ENCODE peak calls at places on chromosome 5, in eight cellular contexts. One of them, this sample, is unnamed. For H3K4me1, the result is how much of the 10 kb centered on the place peaks cover.

GRCh38 chr5:40676643-40677333 is 2.9 kb upstream of the PTGER4 start:
- DNase-seq in tibial nerve: no peak
- DNase-seq in left ventricle myocardium inferior: peak
- DNase-seq in PC-3: peak
- DNase-seq in fibroblast of lung: peak
- DNase-seq in right lobe of liver: no peak
- DNase-seq in uterus: peak
- DNase-seq in adrenal gland: no peak
- DNase-seq in this sample: no peak

GRCh38 chr5:98770911-98771322 is 2.5 kb upstream of the RGMB start:
- DNase-seq in right lobe of liver: no peak
- DNase-seq in PC-3: no peak
- DNase-seq in tibial nerve: no peak
- DNase-seq in adrenal gland: no peak
- DNase-seq in left ventricle myocardium inferior: no peak
- DNase-seq in fibroblast of lung: peak
- DNase-seq in uterus: no peak
- DNase-seq in this sample: no peak

GRCh38 chr5:93580387-93581100 is 475 bp downstream of the NR2F1-AS1 start:
- DNase-seq in PC-3: no peak
- DNase-seq in adrenal gland: peak
- DNase-seq in fibroblast of lung: peak
- DNase-seq in uterus: no peak
- DNase-seq in left ventricle myocardium inferior: no peak
- DNase-seq in tibial nerve: no peak
- DNase-seq in right lobe of liver: no peak
- DNase-seq in this sample: no peak

GRCh38 chr5:32708949-32709348 is 2.2 kb upstream of the NPR3 start:
- DNase-seq in left ventricle myocardium inferior: no peak
- DNase-seq in right lobe of liver: no peak
- DNase-seq in uterus: no peak
- DNase-seq in tibial nerve: no peak
- DNase-seq in adrenal gland: no peak
- DNase-seq in PC-3: no peak
- DNase-seq in fibroblast of lung: no peak
- DNase-seq in this sample: no peak

GRCh38 chr5:167652690-167653089 is 638.8 kb upstream of the WWC1 start:
- DNase-seq in uterus: no peak
- DNase-seq in fibroblast of lung: peak
- DNase-seq in PC-3: peak
- DNase-seq in tibial nerve: no peak
- DNase-seq in left ventricle myocardium inferior: no peak
- DNase-seq in adrenal gland: no peak
- DNase-seq in right lobe of liver: no peak
- DNase-seq in this sample: no peak

GRCh38 chr5:40578501-40579451 is 100.9 kb upstream of the PTGER4 start:
- DNase-seq in PC-3: peak
- DNase-seq in fibroblast of lung: peak
- DNase-seq in tibial nerve: no peak
- DNase-seq in uterus: no peak
- DNase-seq in right lobe of liver: no peak
- DNase-seq in left ventricle myocardium inferior: no peak
- DNase-seq in adrenal gland: no peak
- DNase-seq in this sample: no peak

GRCh38 chr5:172920447-172920849 is 38.8 kb upstream of the RPL26L1 start:
- DNase-seq in adrenal gland: peak
- DNase-seq in right lobe of liver: no peak
- DNase-seq in PC-3: peak
- DNase-seq in fibroblast of lung: peak
- DNase-seq in uterus: peak
- DNase-seq in tibial nerve: no peak
- DNase-seq in left ventricle myocardium inferior: no peak
- DNase-seq in this sample: no peak

GRCh38 chr5:123120197-123120596 is 31.2 kb downstream of the PRDM6 start:
- DNase-seq in PC-3: no peak
- DNase-seq in adrenal gland: no peak
- DNase-seq in uterus: no peak
- DNase-seq in left ventricle myocardium inferior: no peak
- DNase-seq in fibroblast of lung: no peak
- DNase-seq in right lobe of liver: no peak
- DNase-seq in tibial nerve: no peak
- DNase-seq in this sample: no peak

GRCh38 chr5:172564187-172564586 is 76.9 kb upstream of the NEURL1B start:
- DNase-seq in PC-3: no peak
- DNase-seq in adrenal gland: no peak
- DNase-seq in fibroblast of lung: no peak
- DNase-seq in tibial nerve: no peak
- DNase-seq in uterus: no peak
- DNase-seq in left ventricle myocardium inferior: no peak
- DNase-seq in right lobe of liver: no peak
- DNase-seq in this sample: no peak

GRCh38 chr5:26339576-26339975 is 698.8 kb downstream of the CDH9 start:
- DNase-seq in tibial nerve: no peak
- DNase-seq in right lobe of liver: no peak
- DNase-seq in left ventricle myocardium inferior: no peak
- DNase-seq in uterus: no peak
- DNase-seq in fibroblast of lung: no peak
- DNase-seq in PC-3: no peak
- DNase-seq in adrenal gland: no peak
- DNase-seq in this sample: no peak

GRCh38 chr5:137344723-137345322 is 154.3 kb downstream of the SPOCK1 start:
- DNase-seq in adrenal gland: peak
- DNase-seq in tibial nerve: peak
- DNase-seq in uterus: no peak
- DNase-seq in right lobe of liver: peak
- DNase-seq in left ventricle myocardium inferior: no peak
- DNase-seq in PC-3: peak
- DNase-seq in fibroblast of lung: peak
- DNase-seq in this sample: no peak

GRCh38 chr5:23105021-23105420 is 251.9 kb upstream of the CDH12 start:
- DNase-seq in PC-3: no peak
- DNase-seq in right lobe of liver: no peak
- DNase-seq in uterus: no peak
- DNase-seq in fibroblast of lung: no peak
- DNase-seq in adrenal gland: no peak
- DNase-seq in tibial nerve: no peak
- DNase-seq in left ventricle myocardium inferior: no peak
- DNase-seq in this sample: no peak

GRCh38 chr5:60891667-60892066 is 47.6 kb upstream of the ELOVL7 start:
- DNase-seq in tibial nerve: no peak
- DNase-seq in uterus: no peak
- DNase-seq in PC-3: no peak
- DNase-seq in adrenal gland: no peak
- DNase-seq in left ventricle myocardium inferior: no peak
- DNase-seq in right lobe of liver: no peak
- DNase-seq in fibroblast of lung: no peak
- DNase-seq in this sample: no peak

GRCh38 chr5:174312641-174313040 is 267.1 kb downstream of the NSG2 start:
- DNase-seq in fibroblast of lung: no peak
- DNase-seq in right lobe of liver: no peak
- DNase-seq in tibial nerve: no peak
- DNase-seq in PC-3: no peak
- DNase-seq in left ventricle myocardium inferior: no peak
- DNase-seq in uterus: no peak
- DNase-seq in adrenal gland: no peak
- DNase-seq in this sample: no peak

GRCh38 chr5:138716456-138716924 is 36.7 kb upstream of the CTNNA1 start:
- DNase-seq in uterus: no peak
- DNase-seq in left ventricle myocardium inferior: no peak
- DNase-seq in fibroblast of lung: peak
- DNase-seq in right lobe of liver: no peak
- DNase-seq in adrenal gland: no peak
- DNase-seq in tibial nerve: no peak
- DNase-seq in PC-3: peak
- DNase-seq in this sample: no peak

GRCh38 chr5:67246108-67246507 is 49.5 kb upstream of the CD180 start:
- DNase-seq in tibial nerve: peak
- DNase-seq in fibroblast of lung: peak
- DNase-seq in left ventricle myocardium inferior: no peak
- DNase-seq in right lobe of liver: no peak
- DNase-seq in PC-3: peak
- DNase-seq in uterus: no peak
- DNase-seq in adrenal gland: no peak
- DNase-seq in this sample: no peak

GRCh38 chr5:7169240-7169878 is 226.6 kb upstream of the ADCY2 start:
- DNase-seq in right lobe of liver: no peak
- DNase-seq in tibial nerve: no peak
- DNase-seq in uterus: no peak
- DNase-seq in adrenal gland: no peak
- DNase-seq in PC-3: no peak
- DNase-seq in left ventricle myocardium inferior: no peak
- DNase-seq in fibroblast of lung: no peak
- DNase-seq in this sample: no peak

GRCh38 chr5:142906863-142907671 is 136.9 kb downstream of the ARHGAP26 start:
- DNase-seq in adrenal gland: no peak
- DNase-seq in uterus: peak
- DNase-seq in tibial nerve: no peak
- DNase-seq in right lobe of liver: no peak
- DNase-seq in fibroblast of lung: peak
- DNase-seq in left ventricle myocardium inferior: peak
- DNase-seq in PC-3: peak
- DNase-seq in this sample: no peak

GRCh38 chr5:76303917-76304316 is 99.2 kb upstream of the IQGAP2 start:
- DNase-seq in left ventricle myocardium inferior: no peak
- DNase-seq in fibroblast of lung: no peak
- DNase-seq in uterus: no peak
- DNase-seq in PC-3: peak
- DNase-seq in tibial nerve: no peak
- DNase-seq in adrenal gland: no peak
- DNase-seq in right lobe of liver: peak
- DNase-seq in this sample: peak

GRCh38 chr5:23448627-23449026 is 58.8 kb upstream of the PRDM9 start:
- DNase-seq in adrenal gland: no peak
- DNase-seq in uterus: no peak
- DNase-seq in PC-3: no peak
- DNase-seq in fibroblast of lung: no peak
- DNase-seq in left ventricle myocardium inferior: no peak
- DNase-seq in right lobe of liver: no peak
- DNase-seq in tibial nerve: no peak
- DNase-seq in this sample: no peak

GRCh38 chr5:11525020-11525419 is 379.2 kb downstream of the CTNND2 start:
- DNase-seq in tibial nerve: no peak
- DNase-seq in fibroblast of lung: peak
- DNase-seq in left ventricle myocardium inferior: no peak
- DNase-seq in adrenal gland: no peak
- DNase-seq in uterus: no peak
- DNase-seq in right lobe of liver: no peak
- DNase-seq in PC-3: no peak
- DNase-seq in this sample: no peak

GRCh38 chr5:54586336-54586735 is 68.8 kb downstream of the SNX18 start:
- DNase-seq in adrenal gland: no peak
- DNase-seq in left ventricle myocardium inferior: no peak
- DNase-seq in tibial nerve: no peak
- DNase-seq in uterus: no peak
- DNase-seq in PC-3: no peak
- DNase-seq in fibroblast of lung: no peak
- DNase-seq in right lobe of liver: no peak
- DNase-seq in this sample: no peak

GRCh38 chr5:156798201-156798600 is 51.9 kb upstream of the PPP1R2B start:
- DNase-seq in adrenal gland: no peak
- DNase-seq in PC-3: no peak
- DNase-seq in tibial nerve: no peak
- DNase-seq in left ventricle myocardium inferior: no peak
- DNase-seq in fibroblast of lung: no peak
- DNase-seq in uterus: no peak
- DNase-seq in right lobe of liver: no peak
- DNase-seq in this sample: no peak

GRCh38 chr5:96896806-96897205 is 20.5 kb downstream of the ERAP2 start:
- DNase-seq in left ventricle myocardium inferior: no peak
- DNase-seq in uterus: no peak
- DNase-seq in tibial nerve: no peak
- DNase-seq in adrenal gland: no peak
- DNase-seq in fibroblast of lung: no peak
- DNase-seq in PC-3: no peak
- DNase-seq in right lobe of liver: no peak
- DNase-seq in this sample: peak
- H3K4me3 ChIP-seq in left ventricle myocardium inferior: no peak
- H3K4me3 ChIP-seq in uterus: no peak
- H3K4me3 ChIP-seq in tibial nerve: no peak
- H3K4me3 ChIP-seq in adrenal gland: no peak
- H3K4me3 ChIP-seq in fibroblast of lung: no peak
- H3K4me3 ChIP-seq in PC-3: no peak
- H3K4me3 ChIP-seq in right lobe of liver: no peak
- H3K4me3 ChIP-seq in this sample: peak

DNA sequence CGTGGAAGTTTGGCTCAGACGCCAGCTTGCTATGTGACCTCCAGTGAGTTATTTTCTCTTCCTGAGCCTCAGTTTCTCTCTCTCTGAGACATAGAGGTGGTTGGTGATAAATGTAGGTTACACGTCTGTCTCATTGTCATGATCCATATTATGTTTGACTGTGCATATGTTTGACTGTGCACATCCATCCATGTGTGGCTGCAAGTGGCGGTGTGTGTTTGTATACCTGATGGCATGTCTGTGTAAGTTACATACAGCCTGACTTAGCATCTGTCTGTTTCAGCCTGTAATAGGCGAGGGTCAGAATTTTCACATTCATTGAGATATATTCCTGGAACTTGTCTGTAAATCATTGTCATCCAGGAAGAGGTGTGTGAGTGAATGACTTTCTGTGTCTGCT is 3.3 kb downstream of the SPARC start:
- DNase-seq in uterus: no peak
- DNase-seq in fibroblast of lung: peak
- DNase-seq in adrenal gland: no peak
- DNase-seq in right lobe of liver: no peak
- DNase-seq in tibial nerve: no peak
- DNase-seq in left ventricle myocardium inferior: no peak
- DNase-seq in PC-3: no peak
- DNase-seq in this sample: no peak
- H3K4me1 ChIP-seq in uterus: under half
- H3K4me1 ChIP-seq in fibroblast of lung: under half
- H3K4me1 ChIP-seq in adrenal gland: half or more
- H3K4me1 ChIP-seq in right lobe of liver: under half
- H3K4me1 ChIP-seq in tibial nerve: under half
- H3K4me1 ChIP-seq in left ventricle myocardium inferior: half or more
- H3K4me1 ChIP-seq in PC-3: under half
- H3K4me1 ChIP-seq in this sample: under half

DNA sequence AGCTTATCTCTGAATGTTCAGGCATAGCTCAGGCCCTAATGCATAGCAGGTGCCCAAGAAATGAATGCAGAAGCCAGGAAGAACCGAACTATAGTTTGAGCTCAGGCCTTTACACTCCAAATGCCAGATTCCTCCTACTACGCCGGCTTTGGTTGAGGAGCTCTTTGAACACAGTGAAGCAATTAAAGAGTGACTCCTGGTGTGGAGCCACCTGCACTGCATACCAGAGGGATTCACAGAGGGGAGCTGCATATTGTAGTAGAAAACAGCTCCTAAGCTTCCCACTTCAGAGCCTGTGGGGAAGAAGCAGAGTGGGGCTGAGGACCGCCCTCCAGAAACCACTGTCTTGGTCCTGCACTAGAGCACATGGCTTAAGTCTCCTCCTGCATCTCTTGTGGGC is 14.5 kb upstream of the KCNMB1 start:
- DNase-seq in fibroblast of lung: no peak
- DNase-seq in adrenal gland: no peak
- DNase-seq in right lobe of liver: no peak
- DNase-seq in tibial nerve: no peak
- DNase-seq in uterus: no peak
- DNase-seq in PC-3: no peak
- DNase-seq in left ventricle myocardium inferior: no peak
- DNase-seq in this sample: no peak
- TF ChIP-seq CTCF in fibroblast of lung: no peak
- TF ChIP-seq CTCF in adrenal gland: no peak
- TF ChIP-seq CTCF in right lobe of liver: no peak
- TF ChIP-seq CTCF in tibial nerve: no peak
- TF ChIP-seq CTCF in uterus: no peak
- TF ChIP-seq CTCF in PC-3: no peak
- TF ChIP-seq CTCF in left ventricle myocardium inferior: peak
- TF ChIP-seq CTCF in this sample: no peak

GRCh38 chr5:103990064-103990463 is 427.5 kb upstream of the NUDT12 start:
- DNase-seq in left ventricle myocardium inferior: no peak
- DNase-seq in tibial nerve: no peak
- DNase-seq in PC-3: no peak
- DNase-seq in right lobe of liver: no peak
- DNase-seq in adrenal gland: no peak
- DNase-seq in fibroblast of lung: no peak
- DNase-seq in uterus: no peak
- DNase-seq in this sample: no peak
- H3K4me3 ChIP-seq in left ventricle myocardium inferior: no peak
- H3K4me3 ChIP-seq in tibial nerve: no peak
- H3K4me3 ChIP-seq in PC-3: no peak
- H3K4me3 ChIP-seq in right lobe of liver: no peak
- H3K4me3 ChIP-seq in adrenal gland: no peak
- H3K4me3 ChIP-seq in fibroblast of lung: no peak
- H3K4me3 ChIP-seq in uterus: no peak
- H3K4me3 ChIP-seq in this sample: no peak

This sample was measured in Peyer's patch.